ENCODE peak calls at places on chromosomes 6 and 20, in nine cellular contexts. U is astrocyte of the cerebellum, G is endothelial cell, C is nephron progenitor cell, D is GM13977, Q is KBM-7, A is BJ, O is H7, E is NCI-H1417 treated with DMSO at 0.1 percent for 48 hours. K is an unnamed sample.

GRCh38 chr20:31833130-31833930 is 12.1 kb downstream of the FOXS1 start:
- DNase-seq in O (peak; percentile 99), C (peak; percentile 93), D (peak; percentile 85), A (no peak), E (no peak), Q (peak; percentile 67), U (no peak), G (peak; percentile 94), K (peak; percentile 87)

GRCh38 chr6:4323322-4323721 is 187.9 kb upstream of the ECI2 start:
- DNase-seq in G (no peak), D (no peak), C (no peak), U (no peak), E (no peak), A (no peak), O (no peak), Q (no peak), K (no peak)

GRCh38 chr6:14888575-14889000 is 357.3 kb upstream of the JARID2 start:
- DNase-seq in A (no peak), C (no peak), E (no peak), Q (no peak), U (no peak), D (no peak), O (no peak), G (no peak), K (no peak)

GRCh38 chr6:33692760-33693158 is 18.7 kb downstream of the UQCC2 start:
- DNase-seq in G (no peak), O (no peak), C (no peak), U (no peak), E (no peak), D (no peak), Q (peak; percentile 27), A (no peak), K (no peak)

GRCh38 chr20:54014301-54014914 is 56.0 kb downstream of the BCAS1 start:
- DNase-seq in Q (no peak), U (no peak), A (no peak), E (no peak), C (peak; percentile 13), G (no peak), D (no peak), O (no peak), K (no peak)

GRCh38 chr6:107539849-107540464 is 50.0 kb downstream of the SOBP start:
- DNase-seq in A (no peak), D (no peak), E (no peak), Q (no peak), U (no peak), O (no peak), G (no peak), C (no peak), K (no peak)

GRCh38 chr6:96186516-96187195 is 170.9 kb downstream of the FUT9 start:
- DNase-seq in U (no peak), Q (no peak), A (no peak), E (no peak), D (no peak), C (no peak), O (no peak), G (no peak), K (no peak)

GRCh38 chr20:50805349-50805684 is 10.5 kb downstream of the BCAS4 start:
- DNase-seq in Q (no peak), U (no peak), C (no peak), G (no peak), A (no peak), O (peak; percentile 5), D (no peak), E (no peak), K (no peak)

GRCh38 chr20:38167851-38168760 is 3.0 kb upstream of the TGM2 start:
- DNase-seq in C (no peak), U (peak; percentile 77), O (no peak), Q (no peak), E (no peak), A (peak; percentile 77), D (no peak), G (peak; percentile 30), K (peak; percentile 29)

GRCh38 chr6:5295612-5296011 is 34.3 kb downstream of the FARS2 start:
- DNase-seq in C (no peak), G (no peak), U (peak; percentile 12), A (no peak), O (no peak), E (no peak), D (no peak), Q (no peak), K (no peak)

GRCh38 chr20:4112490-4113420 is 97.4 kb upstream of the RNF24 start:
- DNase-seq in G (no peak), O (no peak), U (peak; percentile 62), E (no peak), Q (peak; percentile 58), C (no peak), A (no peak), D (peak; percentile 37), K (no peak)

GRCh38 chr20:38109025-38109541 is 56.0 kb downstream of the TGM2 start:
- DNase-seq in U (no peak), G (no peak), Q (no peak), D (no peak), C (no peak), E (no peak), O (no peak), A (peak; percentile 46), K (no peak)

GRCh38 chr6:32393660-32394420 is 13.1 kb downstream of the BTNL2 start:
- DNase-seq in O (no peak), U (no peak), C (no peak), Q (peak; percentile 38), E (no peak), A (no peak), D (no peak), G (peak; percentile 36), K (no peak)

GRCh38 chr6:39217177-39217864 is 12.0 kb downstream of the KCNK5 start:
- DNase-seq in C (no peak), Q (no peak), A (no peak), D (no peak), G (no peak), U (no peak), E (no peak), O (no peak), K (no peak)

GRCh38 chr6:118350881-118351430 is 197.1 kb upstream of the PLN start:
- DNase-seq in D (no peak), O (no peak), U (no peak), G (no peak), E (no peak), C (no peak), A (peak; percentile 37), Q (no peak), K (no peak)

GRCh38 chr6:135193221-135193620 is 12.1 kb downstream of the MYB start:
- DNase-seq in C (no peak), U (no peak), E (no peak), O (no peak), D (no peak), G (no peak), A (no peak), Q (no peak), K (no peak)

GRCh38 chr6:35469711-35470662 is 1.8 kb downstream of the RPL10A start:
- DNase-seq in G (no peak), O (no peak), E (no peak), U (no peak), C (no peak), Q (no peak), D (no peak), A (no peak), K (no peak)

GRCh38 chr6:27791182-27791939 is 120.8 kb downstream of the OR2B2 start:
- DNase-seq in C (peak; percentile 45), E (peak; percentile 52), D (peak; percentile 65), U (no peak), O (peak; percentile 60), Q (no peak), A (peak; percentile 39), G (peak; percentile 61), K (peak; percentile 65)

GRCh38 chr6:24205020-24205492 is 79.0 kb downstream of the NRSN1 start:
- DNase-seq in A (no peak), G (peak; percentile 28), C (peak; percentile 23), Q (peak; percentile 58), O (peak; percentile 12), D (peak; percentile 10), E (peak; percentile 26), U (peak; percentile 33), K (peak; percentile 61)

GRCh38 chr6:138382498-138383265 is 5.0 kb downstream of the SMIM28 start:
- DNase-seq in O (peak; percentile 28), A (no peak), C (no peak), D (no peak), Q (no peak), E (no peak), U (no peak), G (peak; percentile 11), K (no peak)

GRCh38 chr6:14317616-14318015 is 200.0 kb downstream of the CD83 start:
- DNase-seq in O (no peak), D (no peak), Q (no peak), A (no peak), C (peak; percentile 15), G (no peak), E (peak; percentile 86), U (no peak), K (no peak)

GRCh38 chr20:50826121-50826520 is 31.3 kb downstream of the BCAS4 start:
- DNase-seq in E (no peak), A (no peak), D (no peak), O (no peak), C (no peak), U (no peak), Q (no peak), G (no peak), K (no peak)

GRCh38 chr20:31751126-31751525 is 12.0 kb downstream of the TPX2 start:
- DNase-seq in Q (no peak), U (peak; percentile 94), D (no peak), C (no peak), G (no peak), A (peak; percentile 84), E (no peak), O (no peak), K (no peak)

GRCh38 chr20:483791-484644 is 21.7 kb upstream of the TBC1D20 start:
- DNase-seq in A (no peak), D (no peak), Q (no peak), O (no peak), G (no peak), U (no peak), C (no peak), E (no peak), K (no peak)

GRCh38 chr6:44504321-44504761 is 116.8 kb downstream of the CDC5L start:
- DNase-seq in D (no peak), A (no peak), U (peak; percentile 86), G (no peak), C (no peak), E (no peak), O (no peak), Q (no peak), K (no peak)

GRCh38 chr6:30411515-30412207 is 66.7 kb downstream of the RPP21 start:
- DNase-seq in U (peak; percentile 5), E (no peak), D (no peak), O (peak; percentile 44), Q (peak; percentile 73), C (peak; percentile 66), A (no peak), G (peak; percentile 61), K (peak; percentile 79)

GRCh38 chr6:829646-830045 is 136.7 kb upstream of the EXOC2 start:
- DNase-seq in D (no peak), G (no peak), U (no peak), Q (no peak), A (no peak), C (no peak), E (no peak), O (peak; percentile 28), K (peak; percentile 45)

GRCh38 chr6:134468633-134469032 is 150.7 kb upstream of the SGK1 start:
- DNase-seq in G (no peak), C (no peak), D (no peak), U (no peak), E (no peak), A (no peak), Q (no peak), O (no peak), K (no peak)

GRCh38 chr20:49724637-49725606 is 11.2 kb upstream of the B4GALT5 start:
- DNase-seq in U (peak; percentile 44), E (no peak), C (peak; percentile 16), O (no peak), Q (peak; percentile 48), G (no peak), D (no peak), A (no peak), K (no peak)

GRCh38 chr6:150549007-150549406 is 50.7 kb upstream of the PLEKHG1 start:
- DNase-seq in A (no peak), C (no peak), D (no peak), O (no peak), E (no peak), Q (no peak), U (no peak), G (no peak), K (no peak)

GRCh38 chr6:34901930-34902329 is 12.9 kb downstream of the ANKS1A start:
- DNase-seq in A (no peak), G (no peak), E (no peak), Q (no peak), D (no peak), C (no peak), O (no peak), U (no peak), K (no peak)

K was measured in neural progenitor cell.